ENCODE peak calls at places on chromosomes 11 and 22, in eight cellular contexts. One of them, this sample, is unnamed.

GRCh38 chr11:112999518-112999917 is 38.3 kb downstream of the NCAM1 start:
- DNase-seq in left ventricle myocardium inferior: no peak
- DNase-seq in mucosa of descending colon: no peak
- DNase-seq in GM23338: no peak
- DNase-seq in astrocyte of the cerebellum: no peak
- DNase-seq in RWPE1: no peak
- DNase-seq in endothelial cell: no peak
- DNase-seq in fibroblast of pulmonary artery: no peak
- DNase-seq in this sample: no peak

GRCh38 chr11:70522613-70523311 is 124.4 kb downstream of the CTTN start:
- DNase-seq in left ventricle myocardium inferior: no peak
- DNase-seq in mucosa of descending colon: peak
- DNase-seq in GM23338: no peak
- DNase-seq in astrocyte of the cerebellum: no peak
- DNase-seq in RWPE1: no peak
- DNase-seq in endothelial cell: no peak
- DNase-seq in fibroblast of pulmonary artery: no peak
- DNase-seq in this sample: no peak

GRCh38 chr11:77819921-77820564 is 479 bp downstream of the RSF1 start:
- DNase-seq in left ventricle myocardium inferior: peak
- DNase-seq in mucosa of descending colon: peak
- DNase-seq in GM23338: peak
- DNase-seq in astrocyte of the cerebellum: no peak
- DNase-seq in RWPE1: peak
- DNase-seq in endothelial cell: peak
- DNase-seq in fibroblast of pulmonary artery: peak
- DNase-seq in this sample: peak

GRCh38 chr11:1749787-1750351 is 526 bp downstream of the IFITM10 start:
- DNase-seq in left ventricle myocardium inferior: no peak
- DNase-seq in mucosa of descending colon: no peak
- DNase-seq in GM23338: no peak
- DNase-seq in astrocyte of the cerebellum: peak
- DNase-seq in RWPE1: peak
- DNase-seq in endothelial cell: no peak
- DNase-seq in fibroblast of pulmonary artery: peak
- DNase-seq in this sample: no peak

GRCh38 chr22:20141186-20142077 is 9.4 kb downstream of the CCDC188 start:
- DNase-seq in left ventricle myocardium inferior: no peak
- DNase-seq in mucosa of descending colon: no peak
- DNase-seq in GM23338: no peak
- DNase-seq in astrocyte of the cerebellum: peak
- DNase-seq in RWPE1: no peak
- DNase-seq in endothelial cell: no peak
- DNase-seq in fibroblast of pulmonary artery: peak
- DNase-seq in this sample: no peak

GRCh38 chr11:130400793-130401483 is 27.5 kb downstream of the ADAMTS8 start:
- DNase-seq in left ventricle myocardium inferior: no peak
- DNase-seq in mucosa of descending colon: no peak
- DNase-seq in GM23338: no peak
- DNase-seq in astrocyte of the cerebellum: peak
- DNase-seq in RWPE1: no peak
- DNase-seq in endothelial cell: no peak
- DNase-seq in fibroblast of pulmonary artery: peak
- DNase-seq in this sample: no peak

GRCh38 chr11:1732421-1733008 is 17.9 kb downstream of the IFITM10 start:
- DNase-seq in left ventricle myocardium inferior: no peak
- DNase-seq in mucosa of descending colon: no peak
- DNase-seq in GM23338: no peak
- DNase-seq in astrocyte of the cerebellum: no peak
- DNase-seq in RWPE1: no peak
- DNase-seq in endothelial cell: no peak
- DNase-seq in fibroblast of pulmonary artery: no peak
- DNase-seq in this sample: no peak

GRCh38 chr22:19666663-19667593 is 47.4 kb upstream of the SEPTIN5 start:
- DNase-seq in left ventricle myocardium inferior: no peak
- DNase-seq in mucosa of descending colon: no peak
- DNase-seq in GM23338: no peak
- DNase-seq in astrocyte of the cerebellum: peak
- DNase-seq in RWPE1: no peak
- DNase-seq in endothelial cell: no peak
- DNase-seq in fibroblast of pulmonary artery: peak
- DNase-seq in this sample: no peak

GRCh38 chr22:47022475-47022874 is 260.0 kb downstream of the TBC1D22A start:
- DNase-seq in left ventricle myocardium inferior: no peak
- DNase-seq in mucosa of descending colon: no peak
- DNase-seq in GM23338: no peak
- DNase-seq in astrocyte of the cerebellum: no peak
- DNase-seq in RWPE1: no peak
- DNase-seq in endothelial cell: no peak
- DNase-seq in fibroblast of pulmonary artery: no peak
- DNase-seq in this sample: no peak

GRCh38 chr11:100849009-100849913 is 162.2 kb downstream of the ARHGAP42 start:
- DNase-seq in left ventricle myocardium inferior: no peak
- DNase-seq in mucosa of descending colon: no peak
- DNase-seq in GM23338: no peak
- DNase-seq in astrocyte of the cerebellum: peak
- DNase-seq in RWPE1: no peak
- DNase-seq in endothelial cell: no peak
- DNase-seq in fibroblast of pulmonary artery: peak
- DNase-seq in this sample: no peak

GRCh38 chr11:103832762-103833161 is 203.7 kb upstream of the DDI1 start:
- DNase-seq in left ventricle myocardium inferior: no peak
- DNase-seq in mucosa of descending colon: no peak
- DNase-seq in GM23338: no peak
- DNase-seq in astrocyte of the cerebellum: no peak
- DNase-seq in RWPE1: no peak
- DNase-seq in endothelial cell: no peak
- DNase-seq in fibroblast of pulmonary artery: no peak
- DNase-seq in this sample: no peak

GRCh38 chr11:68411501-68411991 is 49.0 kb upstream of the PPP6R3 start:
- DNase-seq in left ventricle myocardium inferior: no peak
- DNase-seq in mucosa of descending colon: peak
- DNase-seq in GM23338: no peak
- DNase-seq in astrocyte of the cerebellum: no peak
- DNase-seq in RWPE1: no peak
- DNase-seq in endothelial cell: no peak
- DNase-seq in fibroblast of pulmonary artery: no peak
- DNase-seq in this sample: no peak

GRCh38 chr11:76206077-76206326 is 300 bp downstream of the WNT11 start:
- DNase-seq in left ventricle myocardium inferior: no peak
- DNase-seq in mucosa of descending colon: no peak
- DNase-seq in GM23338: no peak
- DNase-seq in astrocyte of the cerebellum: no peak
- DNase-seq in RWPE1: no peak
- DNase-seq in endothelial cell: no peak
- DNase-seq in fibroblast of pulmonary artery: no peak
- DNase-seq in this sample: no peak

GRCh38 chr22:24521791-24522245 is 26.7 kb downstream of the UPB1 start:
- DNase-seq in left ventricle myocardium inferior: no peak
- DNase-seq in mucosa of descending colon: peak
- DNase-seq in GM23338: peak
- DNase-seq in astrocyte of the cerebellum: peak
- DNase-seq in RWPE1: peak
- DNase-seq in endothelial cell: peak
- DNase-seq in fibroblast of pulmonary artery: peak
- DNase-seq in this sample: no peak

GRCh38 chr11:129973809-129974208 is 28.8 kb downstream of the PRDM10 start:
- DNase-seq in left ventricle myocardium inferior: peak
- DNase-seq in mucosa of descending colon: no peak
- DNase-seq in GM23338: peak
- DNase-seq in astrocyte of the cerebellum: no peak
- DNase-seq in RWPE1: no peak
- DNase-seq in endothelial cell: no peak
- DNase-seq in fibroblast of pulmonary artery: no peak
- DNase-seq in this sample: no peak

GRCh38 chr11:11857769-11858168 is 16.0 kb downstream of the USP47 start:
- DNase-seq in left ventricle myocardium inferior: no peak
- DNase-seq in mucosa of descending colon: no peak
- DNase-seq in GM23338: peak
- DNase-seq in astrocyte of the cerebellum: no peak
- DNase-seq in RWPE1: no peak
- DNase-seq in endothelial cell: no peak
- DNase-seq in fibroblast of pulmonary artery: no peak
- DNase-seq in this sample: no peak

GRCh38 chr11:4551346-4551979 is 6.5 kb downstream of the OR52M1 start:
- DNase-seq in left ventricle myocardium inferior: no peak
- DNase-seq in mucosa of descending colon: no peak
- DNase-seq in GM23338: peak
- DNase-seq in astrocyte of the cerebellum: no peak
- DNase-seq in RWPE1: no peak
- DNase-seq in endothelial cell: no peak
- DNase-seq in fibroblast of pulmonary artery: peak
- DNase-seq in this sample: no peak

GRCh38 chr11:58675344-58676155 is 53.1 kb downstream of the CNTF start:
- DNase-seq in left ventricle myocardium inferior: peak
- DNase-seq in mucosa of descending colon: peak
- DNase-seq in GM23338: peak
- DNase-seq in astrocyte of the cerebellum: peak
- DNase-seq in RWPE1: peak
- DNase-seq in endothelial cell: peak
- DNase-seq in fibroblast of pulmonary artery: peak
- DNase-seq in this sample: peak

GRCh38 chr11:32428665-32429293 is 6.6 kb downstream of the WT1 start:
- DNase-seq in left ventricle myocardium inferior: no peak
- DNase-seq in mucosa of descending colon: no peak
- DNase-seq in GM23338: peak
- DNase-seq in astrocyte of the cerebellum: no peak
- DNase-seq in RWPE1: no peak
- DNase-seq in endothelial cell: no peak
- DNase-seq in fibroblast of pulmonary artery: no peak
- DNase-seq in this sample: no peak

GRCh38 chr11:12642040-12642439 is 32.2 kb upstream of the TEAD1 start:
- DNase-seq in left ventricle myocardium inferior: no peak
- DNase-seq in mucosa of descending colon: no peak
- DNase-seq in GM23338: no peak
- DNase-seq in astrocyte of the cerebellum: no peak
- DNase-seq in RWPE1: no peak
- DNase-seq in endothelial cell: no peak
- DNase-seq in fibroblast of pulmonary artery: peak
- DNase-seq in this sample: no peak

GRCh38 chr22:49838771-49839717 is 11.4 kb upstream of the BRD1 start:
- DNase-seq in left ventricle myocardium inferior: no peak
- DNase-seq in mucosa of descending colon: peak
- DNase-seq in GM23338: peak
- DNase-seq in astrocyte of the cerebellum: no peak
- DNase-seq in RWPE1: no peak
- DNase-seq in endothelial cell: no peak
- DNase-seq in fibroblast of pulmonary artery: no peak
- DNase-seq in this sample: no peak

GRCh38 chr11:35166369-35167360 is 27.7 kb downstream of the CD44 start:
- DNase-seq in left ventricle myocardium inferior: no peak
- DNase-seq in mucosa of descending colon: no peak
- DNase-seq in GM23338: no peak
- DNase-seq in astrocyte of the cerebellum: peak
- DNase-seq in RWPE1: peak
- DNase-seq in endothelial cell: no peak
- DNase-seq in fibroblast of pulmonary artery: peak
- DNase-seq in this sample: no peak
- TF ChIP-seq CTCF in left ventricle myocardium inferior: no peak
- TF ChIP-seq CTCF in mucosa of descending colon: no peak
- TF ChIP-seq CTCF in GM23338: no peak
- TF ChIP-seq CTCF in astrocyte of the cerebellum: no peak
- TF ChIP-seq CTCF in RWPE1: no peak
- TF ChIP-seq CTCF in endothelial cell: no peak
- TF ChIP-seq CTCF in fibroblast of pulmonary artery: no peak
- TF ChIP-seq CTCF in this sample: no peak

GRCh38 chr11:111355101-111355500 is 24.0 kb downstream of the POU2AF1 start:
- DNase-seq in left ventricle myocardium inferior: no peak
- DNase-seq in mucosa of descending colon: no peak
- DNase-seq in GM23338: no peak
- DNase-seq in astrocyte of the cerebellum: no peak
- DNase-seq in RWPE1: no peak
- DNase-seq in endothelial cell: no peak
- DNase-seq in fibroblast of pulmonary artery: no peak
- DNase-seq in this sample: no peak
- TF ChIP-seq CTCF in left ventricle myocardium inferior: no peak
- TF ChIP-seq CTCF in mucosa of descending colon: no peak
- TF ChIP-seq CTCF in GM23338: no peak
- TF ChIP-seq CTCF in astrocyte of the cerebellum: no peak
- TF ChIP-seq CTCF in RWPE1: no peak
- TF ChIP-seq CTCF in endothelial cell: no peak
- TF ChIP-seq CTCF in fibroblast of pulmonary artery: no peak
- TF ChIP-seq CTCF in this sample: no peak

DNA sequence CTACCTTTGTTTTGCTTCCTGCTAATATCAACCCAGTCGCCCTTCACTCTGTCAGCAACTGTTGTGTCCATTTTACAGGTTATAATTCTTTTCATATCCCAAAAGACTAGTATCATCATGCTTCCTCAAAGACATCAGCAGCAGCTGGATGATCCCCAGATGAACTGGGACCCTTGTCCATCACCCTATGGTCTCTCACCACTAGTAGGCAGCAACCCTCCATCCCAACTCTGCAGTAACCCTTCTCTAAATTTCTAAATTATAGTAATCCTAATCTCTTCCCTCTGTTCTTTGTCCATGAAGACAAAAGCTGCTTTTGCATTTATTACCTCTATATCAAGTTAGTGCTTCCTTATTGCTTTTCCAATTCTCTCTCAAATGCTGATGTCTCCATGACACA is 1025.8 kb downstream of the FAM181B start:
- DNase-seq in left ventricle myocardium inferior: no peak
- DNase-seq in mucosa of descending colon: no peak
- DNase-seq in GM23338: peak
- DNase-seq in astrocyte of the cerebellum: no peak
- DNase-seq in RWPE1: no peak
- DNase-seq in endothelial cell: no peak
- DNase-seq in fibroblast of pulmonary artery: no peak
- DNase-seq in this sample: no peak
- TF ChIP-seq CTCF in left ventricle myocardium inferior: no peak
- TF ChIP-seq CTCF in mucosa of descending colon: no peak
- TF ChIP-seq CTCF in GM23338: peak
- TF ChIP-seq CTCF in astrocyte of the cerebellum: peak
- TF ChIP-seq CTCF in RWPE1: no peak
- TF ChIP-seq CTCF in endothelial cell: peak
- TF ChIP-seq CTCF in fibroblast of pulmonary artery: no peak
- TF ChIP-seq CTCF in this sample: peak

GRCh38 chr11:64314805-64315561 is 2.4 kb downstream of the TRMT112 start:
- DNase-seq in left ventricle myocardium inferior: no peak
- DNase-seq in mucosa of descending colon: peak
- DNase-seq in GM23338: no peak
- DNase-seq in astrocyte of the cerebellum: no peak
- DNase-seq in RWPE1: no peak
- DNase-seq in endothelial cell: no peak
- DNase-seq in fibroblast of pulmonary artery: no peak
- DNase-seq in this sample: no peak

GRCh38 chr11:64314146-64314804 is 3.1 kb downstream of the TRMT112 start:
- DNase-seq in left ventricle myocardium inferior: no peak
- DNase-seq in mucosa of descending colon: no peak
- DNase-seq in GM23338: peak
- DNase-seq in astrocyte of the cerebellum: no peak
- DNase-seq in RWPE1: no peak
- DNase-seq in endothelial cell: no peak
- DNase-seq in fibroblast of pulmonary artery: no peak
- DNase-seq in this sample: no peak

GRCh38 chr11:64312947-64313346 is 4.4 kb downstream of the TRMT112 start:
- DNase-seq in left ventricle myocardium inferior: no peak
- DNase-seq in mucosa of descending colon: no peak
- DNase-seq in GM23338: no peak
- DNase-seq in astrocyte of the cerebellum: no peak
- DNase-seq in RWPE1: no peak
- DNase-seq in endothelial cell: no peak
- DNase-seq in fibroblast of pulmonary artery: no peak
- DNase-seq in this sample: no peak

GRCh38 chr11:64317325-64317960 is at the start of gene TRMT112:
- DNase-seq in left ventricle myocardium inferior: peak
- DNase-seq in mucosa of descending colon: peak
- DNase-seq in GM23338: peak
- DNase-seq in astrocyte of the cerebellum: peak
- DNase-seq in RWPE1: peak
- DNase-seq in endothelial cell: peak
- DNase-seq in fibroblast of pulmonary artery: peak
- DNase-seq in this sample: peak

GRCh38 chr11:64313491-64314145 is 3.7 kb downstream of the TRMT112 start:
- DNase-seq in left ventricle myocardium inferior: peak
- DNase-seq in mucosa of descending colon: peak
- DNase-seq in GM23338: no peak
- DNase-seq in astrocyte of the cerebellum: no peak
- DNase-seq in RWPE1: no peak
- DNase-seq in endothelial cell: no peak
- DNase-seq in fibroblast of pulmonary artery: peak
- DNase-seq in this sample: no peak
- TF ChIP-seq CTCF in left ventricle myocardium inferior: no peak
- TF ChIP-seq CTCF in mucosa of descending colon: no peak
- TF ChIP-seq CTCF in GM23338: no peak
- TF ChIP-seq CTCF in astrocyte of the cerebellum: no peak
- TF ChIP-seq CTCF in RWPE1: no peak
- TF ChIP-seq CTCF in endothelial cell: no peak
- TF ChIP-seq CTCF in fibroblast of pulmonary artery: no peak
- TF ChIP-seq CTCF in this sample: no peak

This sample was measured in type B pancreatic cell.